ENCODE peak calls at places on chromosomes 11 and 22, in four cellular contexts. K is neuronal stem cell, Q is BJ, G is Panc1. U is an unnamed sample.

GRCh38 chr11:69874984-69875673 is 55.9 kb upstream of the FGF3 start:
- DNase-seq in K (no peak), Q (no peak), G (no peak), U (no peak)

GRCh38 chr22:44365832-44366231 is 53.1 kb upstream of the SHISAL1 start:
- DNase-seq in K (no peak), Q (no peak), G (no peak), U (no peak)

GRCh38 chr11:19101803-19102520 is 15.0 kb upstream of the ZDHHC13 start:
- DNase-seq in K (no peak), Q (no peak), G (no peak), U (no peak)

GRCh38 chr11:124920870-124921609 is 2.0 kb downstream of the HEPN1 start:
- DNase-seq in K (peak; percentile 52), Q (no peak), G (no peak), U (no peak)

GRCh38 chr11:14974723-14975587 is 2.8 kb upstream of the CALCA start:
- DNase-seq in K (peak; percentile 61), Q (no peak), G (peak; percentile 20), U (peak; percentile 33)

GRCh38 chr11:11583801-11584445 is 37.9 kb downstream of the GALNT18 start:
- DNase-seq in K (no peak), Q (no peak), G (no peak), U (no peak)

GRCh38 chr22:50730013-50730891 is 7.8 kb upstream of the ACR start:
- DNase-seq in K (no peak), Q (no peak), G (no peak), U (no peak)

GRCh38 chr22:39469681-39470461 is 13.1 kb downstream of the MGAT3 start:
- DNase-seq in K (no peak), Q (no peak), G (no peak), U (no peak)

GRCh38 chr11:69378303-69379141 is 84.6 kb downstream of the MYEOV start:
- DNase-seq in K (no peak), Q (no peak), G (no peak), U (no peak)

GRCh38 chr11:117424781-117425180 is 97.1 kb downstream of the CEP164 start:
- DNase-seq in K (no peak), Q (no peak), G (no peak), U (no peak)

GRCh38 chr11:68127791-68128681 is 6.8 kb upstream of the CHKA start:
- DNase-seq in K (peak; percentile 78), Q (no peak), G (no peak), U (peak; percentile 75)

GRCh38 chr22:39818050-39818449 is 75.5 kb downstream of the ENTHD1 start:
- DNase-seq in K (no peak), Q (no peak), G (no peak), U (peak; percentile 22)

GRCh38 chr22:22759889-22760546 is 115.6 kb downstream of the GGTLC2 start:
- DNase-seq in K (no peak), Q (no peak), G (no peak), U (no peak)

GRCh38 chr11:33044281-33044680 is 4.9 kb downstream of the TCP11L1 start:
- DNase-seq in K (no peak), Q (peak; percentile 84), G (no peak), U (peak; percentile 8)

GRCh38 chr11:123407124-123407995 is 22.7 kb upstream of the GRAMD1B start:
- DNase-seq in K (peak; percentile 62), Q (no peak), G (peak; percentile 43), U (peak; percentile 21)

GRCh38 chr11:5631969-5632635 is 7.3 kb downstream of the TRIM34 start:
- DNase-seq in K (no peak), Q (no peak), G (no peak), U (no peak)

GRCh38 chr22:41197808-41198585 is 7.1 kb upstream of the L3MBTL2 start:
- DNase-seq in K (no peak), Q (no peak), G (no peak), U (peak; percentile 20)

GRCh38 chr11:6637871-6638270 is 17.7 kb downstream of the DCHS1 start:
- DNase-seq in K (no peak), Q (peak; percentile 94), G (no peak), U (peak; percentile 91)

GRCh38 chr11:36403661-36404060 is 106.4 kb downstream of the TRAF6 start:
- DNase-seq in K (no peak), Q (no peak), G (no peak), U (no peak)

GRCh38 chr22:22368516-22368915 is 123.9 kb downstream of the VPREB1 start:
- DNase-seq in K (no peak), Q (no peak), G (no peak), U (no peak)

GRCh38 chr11:81869337-81870065 is 864.2 kb downstream of the FAM181B start:
- DNase-seq in K (no peak), Q (no peak), G (no peak), U (no peak)

GRCh38 chr11:67264886-67265632 is 1.2 kb upstream of the GRK2 start:
- DNase-seq in K (no peak), Q (no peak), G (no peak), U (no peak)

GRCh38 chr22:46202897-46203589 is 47.0 kb downstream of the CDPF1 start:
- DNase-seq in K (no peak), Q (no peak), G (no peak), U (no peak)

GRCh38 chr11:86047275-86047991 is 21.5 kb downstream of the PICALM start:
- DNase-seq in K (no peak), Q (no peak), G (no peak), U (peak; percentile 55)

GRCh38 chr11:83025267-83025704 is 46.4 kb downstream of the RAB30 start:
- DNase-seq in K (no peak), Q (no peak), G (no peak), U (no peak)

GRCh38 chr11:19789840-19790710 is 77.4 kb downstream of the NAV2 start:
- DNase-seq in K (no peak), Q (peak; percentile 94), G (no peak), U (no peak)

GRCh38 chr11:11454671-11455223 is 101.7 kb upstream of the CSNK2A3 start:
- DNase-seq in K (no peak), Q (no peak), G (no peak), U (no peak)

GRCh38 chr11:34869425-34869824 is 46.8 kb downstream of the APIP start:
- DNase-seq in K (no peak), Q (no peak), G (no peak), U (no peak)

DNA sequence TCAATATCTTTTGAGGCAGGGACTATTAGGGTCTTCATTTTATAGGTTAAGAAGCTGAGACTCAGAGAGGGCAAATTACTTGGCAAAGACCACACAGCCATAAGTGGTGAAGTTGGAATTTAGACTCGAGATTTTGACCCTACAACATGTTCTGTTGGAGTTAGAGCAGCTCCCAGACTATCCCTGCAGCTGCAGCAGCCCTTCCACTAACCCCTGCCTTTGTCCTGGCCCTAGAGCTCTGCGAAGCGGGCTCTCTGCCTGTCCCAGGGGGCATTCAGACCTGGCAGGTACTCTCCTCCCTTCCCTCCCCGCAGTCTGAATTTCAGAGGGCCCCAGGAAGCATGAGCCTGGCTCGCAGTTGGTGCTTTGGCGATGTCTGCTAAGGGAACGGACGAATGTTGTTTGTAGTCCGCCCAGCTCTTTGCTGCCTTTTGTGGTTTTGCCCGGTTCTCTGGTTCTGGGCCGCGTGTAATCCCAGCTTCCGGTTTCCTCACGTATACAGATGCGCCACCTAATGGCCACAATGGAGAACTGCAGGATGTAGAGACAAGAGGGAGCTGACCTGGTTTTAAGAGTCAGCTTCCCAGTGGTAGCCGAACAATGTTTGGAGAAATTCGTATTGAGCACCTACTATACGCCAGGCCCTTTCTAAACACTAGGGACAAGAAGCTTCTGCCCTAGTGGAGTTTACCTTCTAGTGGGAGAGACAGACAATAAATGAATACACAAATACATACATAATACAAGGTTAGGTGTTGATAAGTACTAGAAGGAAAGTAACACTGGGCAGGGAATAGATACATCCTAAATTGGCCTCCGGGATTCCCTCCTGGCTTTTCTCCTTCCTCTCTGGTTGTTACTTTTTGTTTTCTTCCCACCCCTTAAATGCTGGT is 125.2 kb downstream of the ST3GAL4 start:
- DNase-seq in K (peak; percentile 79), Q (no peak), G (peak; percentile 59), U (peak; percentile 79)
- H3K4me3 ChIP-seq in K (no peak overlapping the region), Q (no peak overlapping the region), G (no peak overlapping the region), U (no peak overlapping the region)

DNA sequence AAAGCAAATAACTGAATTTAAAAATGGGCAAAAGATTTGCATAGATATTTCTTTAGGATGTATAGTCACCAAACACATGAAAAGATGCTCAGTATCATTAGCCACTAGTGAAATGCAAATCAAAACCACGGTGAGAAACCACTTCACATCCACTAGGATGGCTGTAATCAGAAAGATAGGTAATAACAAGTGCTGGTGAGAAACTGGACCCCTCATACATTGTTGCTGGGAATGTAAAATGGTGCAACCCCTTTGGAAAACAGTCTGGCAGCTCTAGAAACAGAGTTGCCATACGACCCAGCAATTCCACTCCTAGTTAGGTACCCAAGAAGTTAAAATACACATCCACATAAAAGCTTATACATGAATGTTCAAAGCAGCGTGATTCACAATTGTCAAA is 16.3 kb downstream of the RPUSD4 start:
- DNase-seq in K (no peak), Q (no peak), G (no peak), U (no peak)
- H3K36me3 ChIP-seq in K (peaks cover 80% of the 10 kb centered on the region), Q (peaks cover 5% of the 10 kb centered on the region), G (peaks cover 12% of the 10 kb centered on the region), U (peaks cover 68% of the 10 kb centered on the region)

GRCh38 chr11:75347781-75348613 is 3.5 kb downstream of the ARRB1 start:
- DNase-seq in K (no peak), Q (peak; percentile 83), G (no peak), U (peak; percentile 90)

GRCh38 chr11:75346296-75346695 is 5.2 kb downstream of the ARRB1 start:
- DNase-seq in K (no peak), Q (no peak), G (no peak), U (no peak)

GRCh38 chr11:75345455-75346224 is 5.8 kb downstream of the ARRB1 start:
- DNase-seq in K (no peak), Q (no peak), G (no peak), U (no peak)

GRCh38 chr11:75344761-75345454 is 6.6 kb downstream of the ARRB1 start:
- DNase-seq in K (no peak), Q (no peak), G (no peak), U (peak; percentile 62)

DNA sequence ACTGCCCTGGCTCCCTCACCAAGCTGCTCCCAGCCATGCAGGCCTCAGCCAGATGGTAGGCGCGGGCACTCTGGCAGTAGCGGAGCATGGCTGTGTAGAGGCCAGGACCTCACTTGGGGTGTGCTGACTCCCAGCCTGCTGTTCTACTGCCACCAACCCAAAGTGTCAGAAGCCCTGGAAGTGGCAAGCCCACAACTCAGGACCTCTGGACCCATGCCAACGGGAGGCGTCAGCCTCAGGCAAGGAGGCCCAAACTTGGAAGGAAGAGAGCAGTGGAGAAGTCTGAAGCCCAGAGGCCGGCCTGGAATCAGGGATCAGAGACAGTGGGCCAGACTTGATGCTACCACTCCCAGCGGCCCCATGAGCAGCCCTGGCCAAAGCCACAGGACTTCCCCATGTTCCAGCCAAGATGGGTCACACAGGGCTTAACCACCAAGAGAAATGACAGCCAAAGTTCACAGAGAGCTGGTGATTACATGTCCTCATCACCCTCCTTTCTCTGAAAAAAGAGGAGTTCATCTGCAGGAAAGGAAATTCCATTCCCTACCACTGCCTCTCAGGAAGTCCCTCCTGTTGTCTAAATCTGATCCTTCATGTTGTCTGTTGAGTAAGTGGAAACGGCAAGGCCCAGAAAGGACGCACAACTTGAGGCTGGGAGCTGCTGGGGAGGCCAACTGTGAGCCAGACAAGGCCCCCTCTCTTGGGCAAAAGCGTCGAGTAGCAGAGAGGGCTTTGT is 4.4 kb downstream of the ARRB1 start:
- DNase-seq in K (no peak), Q (no peak), G (no peak), U (peak; percentile 65)
- H3K4me3 ChIP-seq in K (no peak overlapping the region), Q (no peak overlapping the region), G (no peak overlapping the region), U (no peak overlapping the region)

GRCh38 chr11:78290293-78291176 is 101.8 kb downstream of the USP35 start:
- DNase-seq in K (no peak), Q (peak; percentile 31), G (peak; percentile 51), U (no peak)
- H3K36me3 ChIP-seq in K (no peaks in the 10 kb centered on the region), Q (no peaks in the 10 kb centered on the region), G (no peaks in the 10 kb centered on the region), U (no peaks in the 10 kb centered on the region)

GRCh38 chr11:65115361-65116082 is 2.0 kb downstream of the ZNHIT2 start:
- DNase-seq in K (no peak), Q (no peak), G (no peak), U (no peak)
- H3K4me3 ChIP-seq in K (no peak overlapping the region), Q (no peak overlapping the region), G (no peak overlapping the region), U (no peak overlapping the region)

GRCh38 chr22:49334589-49334873 is 493.1 kb downstream of the BRD1 start:
- DNase-seq in K (no peak), Q (no peak), G (no peak), U (no peak)
- H3K36me3 ChIP-seq in K (no peaks in the 10 kb centered on the region), Q (no peaks in the 10 kb centered on the region), G (no peaks in the 10 kb centered on the region), U (no peaks in the 10 kb centered on the region)

U was measured in MG63.